ENCODE peak calls at places on chromosomes 7 and 10, in four cellular contexts. E, U, F and L are unnamed samples. For H3K36me3, the result is how much of the 10 kb centered on the place peaks cover.

GRCh38 chr7:123633553-123633952 is 22.1 kb upstream of the LMOD2 start:
- DNase-seq in E (no peak), U (no peak), F (no peak), L (no peak)

GRCh38 chr7:144384071-144384470 is 19.4 kb downstream of the NOBOX start:
- DNase-seq in E (no peak), U (no peak), F (peak), L (no peak)

GRCh38 chr10:124534231-124534798 is 72.7 kb downstream of the LHPP start:
- DNase-seq in E (peak), U (peak), F (peak), L (peak)

GRCh38 chr10:83765711-83766110 is 373.6 kb upstream of the GHITM start:
- DNase-seq in E (no peak), U (no peak), F (no peak), L (no peak)

GRCh38 chr10:10665750-10666149 is 351.9 kb upstream of the CELF2 start:
- DNase-seq in E (peak), U (no peak), F (no peak), L (peak)

GRCh38 chr7:19017374-19017773 is 100.1 kb downstream of the TWIST1 start:
- DNase-seq in E (no peak), U (no peak), F (no peak), L (no peak)

GRCh38 chr10:24104895-24105294 is 104.0 kb upstream of the KIAA1217 start:
- DNase-seq in E (no peak), U (no peak), F (no peak), L (no peak)

GRCh38 chr10:623477-624311 is 65.8 kb downstream of the DIP2C start:
- DNase-seq in E (no peak), U (no peak), F (no peak), L (no peak)

GRCh38 chr10:21092683-21093524 is 195.8 kb upstream of the NEBL start:
- DNase-seq in E (no peak), U (no peak), F (no peak), L (no peak)

GRCh38 chr10:79224263-79224949 is 122.9 kb upstream of the PPIF start:
- DNase-seq in E (no peak), U (no peak), F (no peak), L (no peak)

GRCh38 chr10:62047960-62048383 is 146.5 kb downstream of the ARID5B start:
- DNase-seq in E (no peak), U (peak), F (peak), L (no peak)

GRCh38 chr10:110414563-110415309 is 83.0 kb upstream of the DUSP5 start:
- DNase-seq in E (peak), U (peak), F (peak), L (no peak)

GRCh38 chr7:18498327-18498726 is 2.8 kb downstream of the HDAC9 start:
- DNase-seq in E (no peak), U (peak), F (no peak), L (no peak)

GRCh38 chr10:13136651-13137050 is 24.7 kb upstream of the MCM10 start:
- DNase-seq in E (no peak), U (no peak), F (no peak), L (no peak)
- H3K36me3 ChIP-seq in E (under half), U (under half), F (half or more), L (under half)

GRCh38 chr7:23419160-23419559 is 51.1 kb downstream of the IGF2BP3 start:
- DNase-seq in E (no peak), U (no peak), F (no peak), L (no peak)

GRCh38 chr7:23422384-23422783 is 47.9 kb downstream of the IGF2BP3 start:
- DNase-seq in E (no peak), U (no peak), F (no peak), L (no peak)

GRCh38 chr7:23422904-23423303 is 47.4 kb downstream of the IGF2BP3 start:
- DNase-seq in E (peak), U (no peak), F (no peak), L (no peak)

GRCh38 chr7:23418046-23418445 is 52.2 kb downstream of the IGF2BP3 start:
- DNase-seq in E (no peak), U (no peak), F (no peak), L (no peak)

DNA sequence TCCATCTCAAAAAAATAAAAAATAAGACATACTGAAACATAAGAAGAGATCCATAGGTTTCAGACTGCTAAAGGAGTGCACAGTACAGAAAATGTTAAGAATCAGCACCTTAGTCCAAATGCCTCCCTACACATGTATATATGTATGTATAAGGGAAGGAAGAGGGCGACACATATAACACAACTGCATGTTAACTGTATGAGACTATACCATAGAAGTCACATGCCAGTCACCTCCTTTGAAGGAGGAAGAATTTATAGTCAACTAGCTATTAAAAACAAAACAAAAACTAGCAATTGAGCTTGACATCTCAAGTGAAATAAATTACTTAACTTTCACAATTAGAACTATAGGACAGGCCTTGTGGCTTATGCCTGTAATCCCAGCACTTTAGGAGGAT is 50.4 kb downstream of the IGF2BP3 start:
- DNase-seq in E (no peak), U (no peak), F (no peak), L (no peak)
- TF ChIP-seq CTCF in E (no peak), U (no peak), F (no peak), L (no peak)

DNA sequence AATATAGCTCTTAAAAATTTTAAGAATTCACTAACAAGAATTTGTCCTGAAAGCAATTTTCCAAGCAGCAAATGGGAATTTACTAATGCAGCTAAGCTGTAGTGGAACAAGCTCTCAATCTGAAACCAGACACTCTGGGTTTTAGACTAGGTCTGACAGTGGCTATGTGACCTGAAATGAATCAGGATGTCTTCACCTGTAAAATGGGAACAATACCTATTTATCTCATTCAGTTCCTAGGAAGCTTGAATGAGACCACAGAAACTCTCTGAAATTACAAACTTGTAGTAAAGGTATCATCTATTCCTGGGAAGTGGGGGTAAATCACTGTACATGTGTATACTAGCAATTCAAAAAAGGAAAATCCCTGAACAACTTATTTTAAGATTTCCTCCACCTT is 1.2 kb downstream of the DNAJC2 start:
- DNase-seq in E (no peak), U (no peak), F (no peak), L (no peak)
- H3K4me3 ChIP-seq in E (no peak), U (peak), F (peak), L (peak)

DNA sequence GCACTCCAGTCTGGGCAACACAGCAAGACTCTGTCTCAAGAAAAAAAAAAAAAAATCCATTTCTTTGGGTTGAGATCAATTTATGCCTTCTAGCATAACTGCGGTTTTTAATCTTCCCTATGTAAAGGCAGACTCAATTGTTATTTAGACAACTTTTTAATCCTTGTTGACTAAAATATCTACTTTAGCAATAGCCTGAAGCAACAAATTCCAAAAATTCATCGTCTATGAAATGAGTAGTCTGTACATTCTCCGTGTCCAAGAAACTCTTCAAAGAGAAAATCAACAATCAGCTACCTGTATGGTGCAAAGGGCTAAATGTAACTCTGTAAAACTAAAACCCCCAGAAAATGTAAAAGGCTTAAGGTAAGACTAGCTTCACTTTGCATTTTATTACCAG is 22.8 kb downstream of the LAMB1 start:
- DNase-seq in E (no peak), U (no peak), F (no peak), L (no peak)
- H3K36me3 ChIP-seq in E (under half), U (under half), F (under half), L (under half)

GRCh38 chr10:116385994-116386809 is 41.4 kb upstream of the PNLIPRP3 start:
- DNase-seq in E (peak), U (peak), F (no peak), L (no peak)
- TF ChIP-seq CTCF in E (no peak), U (peak), F (peak), L (peak)

DNA sequence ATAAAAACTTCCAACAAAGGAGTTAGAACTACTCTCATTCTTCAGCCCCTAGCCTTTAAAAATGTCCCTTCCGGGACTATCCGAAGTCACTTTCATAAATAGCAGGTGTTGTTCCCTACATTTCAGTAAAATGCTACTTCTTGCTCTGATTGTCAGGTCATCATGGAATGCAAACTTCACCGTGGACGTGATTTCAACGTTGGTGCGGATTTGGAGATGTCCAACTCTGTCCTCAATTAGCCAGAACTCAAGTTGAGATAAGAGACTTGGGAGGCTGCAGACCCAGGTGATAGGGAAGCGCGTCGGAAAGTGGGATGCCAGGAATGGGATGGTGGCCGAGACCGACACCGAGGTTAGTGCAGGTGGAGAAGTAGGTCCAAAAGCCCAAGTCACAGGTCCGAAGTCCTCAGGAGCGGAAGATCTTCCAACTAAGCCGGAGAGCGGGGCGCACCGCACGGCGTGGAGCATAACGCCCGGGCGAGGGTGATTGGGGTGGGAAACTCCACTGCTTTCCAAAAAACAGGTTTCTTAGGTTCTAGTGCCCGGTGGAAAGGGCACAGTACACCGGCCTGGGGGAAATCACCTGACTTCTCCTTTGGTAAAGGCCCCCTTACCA is 11.5 kb upstream of the SPAG6 start:
- DNase-seq in E (no peak), U (no peak), F (no peak), L (no peak)
- H3K4me3 ChIP-seq in E (no peak), U (no peak), F (no peak), L (peak)